ENCODE peak calls at places on chromosomes 5 and 9, in ten cellular contexts. X is gastrocnemius medialis; S is stomach; I is SK-N-SH; E is effector memory CD4-positive, alpha-beta T cell; O is body of pancreas; J is breast epithelium; W is CD4-positive, alpha-beta T cell; F is endodermal cell; P is heart left ventricle. B is an unnamed sample.

GRCh38 chr5:27797220-27797619 is 758.8 kb upstream of the CDH9 start:
- DNase-seq in X (no peak), S (no peak), I (no peak), E (no peak), O (no peak), J (no peak), W (no peak), F (no peak), P (no peak), B (no peak)

GRCh38 chr5:131375351-131375750 is 111.5 kb downstream of the CDC42SE2 start:
- DNase-seq in X (no peak), S (no peak), I (no peak), E (peak; percentile 24), O (no peak), J (no peak), W (no peak), F (no peak), P (no peak), B (no peak)

GRCh38 chr5:40672440-40672839 is 7.3 kb upstream of the PTGER4 start:
- DNase-seq in X (no peak), S (no peak), I (no peak), E (no peak), O (no peak), J (no peak), W (no peak), F (no peak), P (no peak), B (no peak)

GRCh38 chr5:154611341-154611767 is 133.3 kb upstream of the HAND1 start:
- DNase-seq in X (no peak), S (no peak), I (no peak), E (no peak), O (peak; percentile 16), J (no peak), W (no peak), F (peak; percentile 72), P (no peak), B (no peak)

GRCh38 chr9:106657951-106658350 is 205.0 kb upstream of the ZNF462 start:
- DNase-seq in X (no peak), S (no peak), I (no peak), E (no peak), O (no peak), J (no peak), W (no peak), F (no peak), P (no peak), B (no peak)

GRCh38 chr9:72537011-72537545 is 15.7 kb downstream of the TMC1 start:
- DNase-seq in X (no peak), S (no peak), I (no peak), E (no peak), O (no peak), J (no peak), W (no peak), F (no peak), P (no peak), B (no peak)

GRCh38 chr5:134533115-134533815 is 7.8 kb downstream of the JADE2 start:
- DNase-seq in X (peak; percentile 28), S (no peak), I (no peak), E (no peak), O (peak; percentile 33), J (no peak), W (no peak), F (no peak), P (peak; percentile 79), B (peak; percentile 92)

GRCh38 chr5:1974501-1975405 is 92.0 kb upstream of the IRX4 start:
- DNase-seq in X (no peak), S (no peak), I (no peak), E (no peak), O (no peak), J (no peak), W (no peak), F (no peak), P (no peak), B (no peak)

GRCh38 chr5:147216552-147217154 is 18.2 kb upstream of the STK32A start:
- DNase-seq in X (no peak), S (no peak), I (no peak), E (no peak), O (no peak), J (no peak), W (peak; percentile 2), F (peak; percentile 82), P (no peak), B (no peak)

GRCh38 chr5:139664727-139665351 is 16.7 kb downstream of the CXXC5 start:
- DNase-seq in X (no peak), S (no peak), I (peak; percentile 83), E (no peak), O (peak; percentile 85), J (no peak), W (no peak), F (no peak), P (peak; percentile 73), B (no peak)

GRCh38 chr5:93584531-93585053 is 1.6 kb downstream of the NR2F1 start:
- DNase-seq in X (no peak), S (no peak), I (peak; percentile 70), E (no peak), O (no peak), J (no peak), W (no peak), F (peak; percentile 78), P (no peak), B (no peak)

GRCh38 chr5:72517961-72518690 is 10.9 kb upstream of the ZNF366 start:
- DNase-seq in X (peak; percentile 37), S (peak; percentile 72), I (no peak), E (no peak), O (no peak), J (no peak), W (no peak), F (no peak), P (peak; percentile 47), B (peak; percentile 45)

GRCh38 chr9:98807811-98808195 is 333 bp downstream of the GALNT12 start:
- DNase-seq in X (no peak), S (no peak), I (no peak), E (peak; percentile 10), O (no peak), J (no peak), W (no peak), F (peak; percentile 70), P (no peak), B (no peak)

GRCh38 chr5:128199104-128199503 is 115.5 kb downstream of the SLC12A2 start:
- DNase-seq in X (peak; percentile 84), S (no peak), I (no peak), E (no peak), O (peak; percentile 54), J (peak; percentile 35), W (no peak), F (no peak), P (no peak), B (no peak)

GRCh38 chr5:72601861-72602260 is 94.7 kb upstream of the ZNF366 start:
- DNase-seq in X (no peak), S (no peak), I (no peak), E (no peak), O (no peak), J (no peak), W (no peak), F (no peak), P (no peak), B (no peak)

GRCh38 chr9:88710449-88710848 is 175.5 kb downstream of the NXNL2 start:
- DNase-seq in X (no peak), S (no peak), I (no peak), E (no peak), O (no peak), J (no peak), W (no peak), F (no peak), P (no peak), B (no peak)

GRCh38 chr9:131237311-131237710 is 39.0 kb downstream of the FAM78A start:
- DNase-seq in X (no peak), S (no peak), I (no peak), E (no peak), O (no peak), J (no peak), W (no peak), F (no peak), P (no peak), B (no peak)
- H3K27ac ChIP-seq in X (no peak overlapping the region), S (no peak overlapping the region), I (no peak overlapping the region), E (peak overlapping the region; percentile 64), O (no peak overlapping the region), J (no peak overlapping the region), W (peak overlapping the region; percentile 52), F (no peak overlapping the region), P (peak overlapping the region; percentile 83), B (no peak overlapping the region)

DNA sequence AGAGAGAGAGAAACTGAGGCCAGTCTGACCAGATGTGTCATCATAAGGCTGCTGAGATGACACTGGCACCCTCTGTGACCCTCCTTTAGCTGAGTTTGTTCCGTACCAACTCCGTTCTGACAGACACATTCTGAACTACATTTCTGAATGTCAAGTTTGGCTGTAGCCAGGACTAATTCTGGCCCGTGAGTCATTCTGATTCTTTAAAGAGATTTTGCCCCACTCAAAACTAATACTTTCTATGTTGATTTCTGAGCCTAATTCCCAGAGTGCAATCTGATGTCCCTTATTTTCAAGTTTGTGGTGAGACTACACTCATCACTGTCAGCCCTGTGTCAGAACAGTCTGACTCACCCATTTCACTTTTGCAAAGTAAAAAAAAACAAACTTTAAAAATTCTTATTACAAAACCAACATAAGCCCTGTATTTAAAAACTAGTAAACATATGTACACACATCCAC is 376.9 kb downstream of the ACTL7B start:
- DNase-seq in X (peak; percentile 42), S (no peak), I (no peak), E (no peak), O (no peak), J (no peak), W (no peak), F (no peak), P (no peak), B (peak; percentile 68)
- H3K27ac ChIP-seq in X (peak overlapping the region; percentile 89), S (peak overlapping the region; percentile 74), I (peak overlapping the region; percentile 39), E (no peak overlapping the region), O (no peak overlapping the region), J (peak overlapping the region; percentile 56), W (no peak overlapping the region), F (no peak overlapping the region), P (no peak overlapping the region), B (peak overlapping the region; percentile 91)

GRCh38 chr9:119282476-119283117 is 86.6 kb downstream of the BRINP1 start:
- DNase-seq in X (no peak), S (no peak), I (no peak), E (no peak), O (no peak), J (no peak), W (no peak), F (no peak), P (no peak), B (no peak)
- H3K27ac ChIP-seq in X (no peak overlapping the region), S (no peak overlapping the region), I (no peak overlapping the region), E (no peak overlapping the region), O (no peak overlapping the region), J (no peak overlapping the region), W (no peak overlapping the region), F (no peak overlapping the region), P (no peak overlapping the region), B (no peak overlapping the region)

DNA sequence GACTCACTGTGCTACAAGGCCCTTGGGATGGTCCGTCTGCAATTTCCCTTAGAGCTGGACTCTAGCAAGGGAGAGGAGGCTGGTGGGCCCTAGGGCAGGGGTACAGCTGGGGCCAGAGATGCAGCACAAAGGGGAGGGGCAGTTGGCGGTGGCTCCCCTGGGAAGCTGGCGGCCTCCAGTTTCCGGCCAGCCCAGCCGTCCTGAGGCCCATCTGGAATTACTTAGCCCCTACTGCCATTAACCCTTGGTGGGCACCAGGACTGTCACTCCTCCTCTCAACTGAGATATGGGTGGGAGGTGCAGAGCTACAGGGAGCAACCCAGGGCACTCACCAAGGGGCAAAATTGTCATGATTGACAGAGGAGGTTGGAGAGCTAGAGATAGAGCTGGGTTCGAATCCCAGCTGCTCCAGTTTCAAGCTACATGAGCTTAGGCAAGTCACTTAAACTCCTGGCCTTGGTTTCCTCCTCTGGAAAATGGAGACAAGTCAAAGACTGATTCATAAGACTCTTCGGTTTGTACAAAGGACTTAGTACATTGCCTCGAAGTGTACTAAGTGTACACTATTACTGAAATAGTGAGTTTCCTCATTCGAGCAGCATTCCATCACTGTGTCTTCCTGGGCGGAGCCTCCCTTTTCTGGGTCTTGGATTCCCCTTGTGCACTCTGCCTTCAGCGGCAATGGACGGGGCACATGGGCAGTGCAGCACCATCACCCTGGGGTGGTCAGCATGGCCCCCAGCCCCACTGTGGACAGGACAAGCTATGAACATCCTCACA is 2.7 kb upstream of the PDGFRB start:
- DNase-seq in X (no peak), S (no peak), I (peak; percentile 90), E (no peak), O (no peak), J (no peak), W (no peak), F (no peak), P (peak; percentile 77), B (peak; percentile 64)
- H3K27ac ChIP-seq in X (peak overlapping the region; percentile 84), S (peak overlapping the region; percentile 82), I (peak overlapping the region; percentile 96), E (no peak overlapping the region), O (no peak overlapping the region), J (peak overlapping the region; percentile 93), W (no peak overlapping the region), F (no peak overlapping the region), P (peak overlapping the region; percentile 81), B (peak overlapping the region; percentile 98)